ENCODE peak calls at places on chromosomes 5 and 9, in eight cellular contexts. B, L, C, H, G, R, X and T are unnamed samples.

GRCh38 chr5:181281077-181281983 is 20.4 kb upstream of the TRIM52 start:
- DNase-seq in H (no peak), G (peak; percentile 75), C (no peak), L (no peak), R (no peak), B (no peak), X (no peak), T (peak; percentile 91)

GRCh38 chr5:74272019-74272775 is 368.3 kb downstream of the ENC1 start:
- DNase-seq in B (no peak), R (no peak), X (no peak), H (no peak), C (peak; percentile 11), G (no peak), L (no peak), T (no peak)

GRCh38 chr9:128553695-128554094 is 1.3 kb downstream of the SPTAN1 start:
- DNase-seq in C (peak; percentile 66), B (no peak), R (no peak), G (no peak), L (no peak), X (no peak), H (no peak), T (no peak)

GRCh38 chr5:146447734-146448380 is 724 bp downstream of the TCERG1 start:
- DNase-seq in X (no peak), B (no peak), L (peak; percentile 23), G (no peak), H (peak; percentile 23), R (peak; percentile 45), C (peak; percentile 33), T (no peak)

GRCh38 chr5:79840085-79840990 is 150.7 kb downstream of the CMYA5 start:
- DNase-seq in C (no peak), G (no peak), H (no peak), B (no peak), L (no peak), R (no peak), X (no peak), T (no peak)

GRCh38 chr9:15370496-15371464 is 51.9 kb upstream of the SNAPC3 start:
- DNase-seq in G (no peak), H (no peak), L (no peak), R (no peak), X (no peak), B (no peak), C (no peak), T (peak; percentile 29)

GRCh38 chr5:52661903-52662302 is 125.8 kb upstream of the ITGA1 start:
- DNase-seq in X (no peak), R (no peak), B (no peak), G (no peak), C (no peak), L (no peak), H (no peak), T (no peak)

GRCh38 chr5:159301351-159301911 is 28.9 kb downstream of the IL12B start:
- DNase-seq in B (no peak), G (no peak), R (no peak), C (no peak), X (no peak), H (no peak), L (no peak), T (no peak)

GRCh38 chr5:75640395-75640794 is 29.1 kb downstream of the ANKDD1B start:
- DNase-seq in B (no peak), C (no peak), G (no peak), L (no peak), H (no peak), X (no peak), R (no peak), T (no peak)

GRCh38 chr9:2615532-2615931 is 6.1 kb upstream of the VLDLR start:
- DNase-seq in B (no peak), H (no peak), R (no peak), X (no peak), C (no peak), L (no peak), G (no peak), T (no peak)

GRCh38 chr9:6144947-6145346 is 70.7 kb upstream of the IL33 start:
- DNase-seq in C (no peak), L (no peak), H (no peak), X (no peak), B (no peak), R (no peak), G (no peak), T (no peak)

GRCh38 chr5:180820788-180821321 is 18.2 kb upstream of the MGAT1 start:
- DNase-seq in G (no peak), H (no peak), X (peak; percentile 33), R (peak; percentile 41), C (no peak), L (peak; percentile 78), B (no peak), T (no peak)

GRCh38 chr9:38484076-38484637 is 59.9 kb upstream of the IGFBPL1 start:
- DNase-seq in B (no peak), G (no peak), H (no peak), R (no peak), X (no peak), L (no peak), C (no peak), T (no peak)

GRCh38 chr5:1845696-1846095 is 37.0 kb downstream of the IRX4 start:
- DNase-seq in C (no peak), B (no peak), H (no peak), X (no peak), R (no peak), G (no peak), L (no peak), T (no peak)

GRCh38 chr5:51484326-51484725 is 101.1 kb downstream of the ISL1 start:
- DNase-seq in C (no peak), G (no peak), X (no peak), L (no peak), R (no peak), B (no peak), H (no peak), T (no peak)
- TF ChIP-seq CTCF in C (no peak), G (no peak), X (no peak), L (no peak), R (no peak), B (no peak), H (no peak), T (no peak)

GRCh38 chr9:124033348-124033747 is 21.8 kb downstream of the LHX2 start:
- DNase-seq in H (no peak), X (no peak), G (no peak), C (no peak), B (no peak), R (no peak), L (no peak), T (no peak)

GRCh38 chr9:124033967-124034366 is 22.4 kb downstream of the LHX2 start:
- DNase-seq in X (no peak), C (no peak), B (no peak), G (no peak), R (no peak), H (no peak), L (no peak), T (no peak)

GRCh38 chr9:124036578-124036977 is 25.0 kb downstream of the LHX2 start:
- DNase-seq in G (no peak), B (no peak), L (no peak), H (no peak), R (no peak), C (no peak), X (no peak), T (no peak)

GRCh38 chr9:124037790-124038189 is 26.2 kb downstream of the LHX2 start:
- DNase-seq in L (no peak), R (no peak), H (no peak), X (no peak), G (no peak), C (peak; percentile 39), B (no peak), T (no peak)

GRCh38 chr9:124035001-124035650 is 23.6 kb downstream of the LHX2 start:
- DNase-seq in B (no peak), R (no peak), X (no peak), H (no peak), L (no peak), C (no peak), G (no peak), T (no peak)
- TF ChIP-seq CTCF in B (no peak), R (no peak), X (no peak), H (no peak), L (no peak), C (no peak), G (no peak), T (no peak)

GRCh38 chr5:160387445-160387844 is 12.4 kb downstream of the FAM200C start:
- DNase-seq in X (no peak), R (no peak), B (no peak), C (no peak), G (no peak), L (no peak), H (no peak), T (no peak)

GRCh38 chr5:160385496-160385895 is 14.4 kb downstream of the FAM200C start:
- DNase-seq in R (no peak), L (no peak), X (no peak), H (no peak), B (no peak), G (no peak), C (no peak), T (no peak)

GRCh38 chr5:160395111-160395510 is 4.7 kb downstream of the FAM200C start:
- DNase-seq in L (no peak), X (no peak), B (no peak), H (no peak), G (no peak), C (no peak), R (no peak), T (no peak)

DNA sequence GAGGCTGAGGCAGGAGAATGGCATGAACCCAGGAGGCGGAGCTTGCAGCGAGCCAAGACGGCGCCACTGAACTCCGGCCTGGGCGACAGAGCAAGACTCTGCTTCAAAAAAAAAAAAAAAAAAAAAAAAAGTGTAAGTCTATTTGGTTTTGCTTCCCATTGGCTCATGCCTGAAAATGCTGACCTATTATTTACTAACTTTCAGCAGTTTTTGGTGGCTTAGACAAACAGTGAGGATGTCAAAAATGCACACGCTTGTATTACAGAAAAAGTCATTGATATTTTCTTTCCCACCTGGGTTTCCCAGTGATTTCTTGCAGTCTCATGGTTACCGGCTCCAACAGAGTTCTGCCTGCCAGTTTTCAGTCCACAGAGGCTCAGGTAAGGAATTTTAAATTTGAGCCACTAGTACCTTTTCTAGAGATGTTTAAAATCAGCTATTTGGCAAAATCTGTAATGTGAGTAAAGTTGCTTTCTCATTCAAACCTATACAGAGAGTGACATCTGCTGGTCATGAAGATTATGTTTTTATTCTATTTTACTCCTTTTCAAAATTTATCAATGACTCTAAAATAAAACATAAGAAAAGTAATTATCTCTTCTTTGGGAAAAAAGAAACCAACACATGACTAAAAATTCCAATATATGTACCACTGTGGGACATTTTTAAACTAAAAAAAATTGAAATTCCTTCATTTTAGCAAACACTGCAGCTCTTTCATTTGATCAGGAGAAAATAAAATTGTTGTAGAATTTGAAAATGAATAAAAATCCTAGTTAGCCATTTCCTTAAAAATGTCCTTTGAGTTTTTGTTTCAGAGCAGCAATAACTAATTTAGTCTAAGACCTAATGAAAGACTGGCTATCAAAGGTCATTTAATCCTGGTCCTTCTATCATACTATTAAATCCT is 8.8 kb downstream of the FAM200C start:
- DNase-seq in G (no peak), H (no peak), B (no peak), C (peak; percentile 32), R (no peak), X (peak; percentile 19), L (no peak), T (no peak)
- TF ChIP-seq CTCF in G (peak; percentile 30), H (peak; percentile 12), B (no peak), C (peak; percentile 75), R (peak; percentile 50), X (peak; percentile 58), L (no peak), T (peak; percentile 44)

DNA sequence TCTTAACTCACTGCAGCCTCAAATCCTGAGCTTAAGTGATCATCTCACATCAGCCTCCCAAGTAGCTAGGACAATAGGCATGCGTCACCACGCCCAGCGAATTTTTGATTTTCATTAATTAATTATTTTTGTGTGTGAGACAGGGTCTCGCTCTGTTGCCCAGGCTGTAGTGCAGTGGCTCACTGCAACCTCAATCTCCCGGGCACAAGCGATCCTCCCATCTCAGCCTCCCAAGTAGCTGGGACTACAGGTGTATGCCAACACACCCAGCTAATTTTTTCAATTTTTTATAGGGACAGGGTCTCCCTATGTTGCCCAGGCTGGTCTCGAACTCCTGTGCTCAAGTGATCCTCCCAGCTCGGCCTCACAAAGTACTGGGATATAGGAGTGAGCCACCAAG is 41.4 kb downstream of the UBAP1 start:
- DNase-seq in C (no peak), L (no peak), H (no peak), G (no peak), B (no peak), X (no peak), R (no peak), T (no peak)
- TF ChIP-seq CTCF in C (no peak), L (no peak), H (no peak), G (no peak), B (no peak), X (no peak), R (no peak), T (no peak)